ENCODE peak calls at places on chromosomes 7 and 10, in six cellular contexts. B, A, M, T, G and Q are unnamed samples.

GRCh38 chr10:105774351-105774750 is 1133.3 kb downstream of the SORCS3 start:
- DNase-seq in M (no peak), B (no peak), G (no peak), T (no peak), A (no peak), Q (no peak)

GRCh38 chr7:76069238-76069638 is 21.3 kb downstream of the MDH2 start:
- DNase-seq in M (peak; percentile 94), B (no peak), A (peak; percentile 42), G (peak; percentile 65), T (no peak), Q (peak; percentile 81)

GRCh38 chr10:49751216-49751615 is 10.9 kb downstream of the OGDHL start:
- DNase-seq in B (no peak), G (no peak), A (no peak), T (no peak), M (no peak), Q (no peak)

GRCh38 chr7:3575753-3576531 is 274.9 kb downstream of the SDK1 start:
- DNase-seq in G (no peak), B (no peak), M (no peak), A (no peak), T (peak; percentile 25), Q (no peak)

GRCh38 chr7:47514818-47515217 is 67.1 kb downstream of the TNS3 start:
- DNase-seq in M (no peak), B (no peak), A (no peak), G (no peak), T (no peak), Q (peak; percentile 30)

GRCh38 chr7:74284781-74285259 is 4.4 kb upstream of the CLIP2 start:
- DNase-seq in G (no peak), A (no peak), B (peak; percentile 80), M (peak; percentile 86), T (no peak), Q (peak; percentile 53)

GRCh38 chr7:26329520-26330269 is 38.0 kb downstream of the SNX10 start:
- DNase-seq in G (no peak), M (no peak), A (no peak), B (no peak), T (no peak), Q (peak; percentile 97)

GRCh38 chr7:17832242-17832641 is 108.1 kb downstream of the SNX13 start:
- DNase-seq in T (no peak), B (no peak), M (no peak), A (no peak), G (no peak), Q (no peak)

GRCh38 chr10:113221756-113222168 is 271.7 kb downstream of the TCF7L2 start:
- DNase-seq in A (no peak), B (no peak), G (peak; percentile 56), M (peak; percentile 18), T (no peak), Q (no peak)

GRCh38 chr7:99631311-99632109 is 14.8 kb downstream of the ZSCAN25 start:
- DNase-seq in T (peak; percentile 64), M (peak; percentile 56), G (no peak), B (no peak), A (peak; percentile 43), Q (peak; percentile 53)

GRCh38 chr10:121999301-121999700 is 10.3 kb downstream of the TACC2 start:
- DNase-seq in T (no peak), G (no peak), M (no peak), A (no peak), B (no peak), Q (no peak)

GRCh38 chr7:48087349-48087748 is 1.7 kb upstream of the UPP1 start:
- DNase-seq in T (no peak), G (no peak), B (peak; percentile 41), M (no peak), A (no peak), Q (peak; percentile 65)

GRCh38 chr10:102661614-102662133 is 17.4 kb downstream of the TRIM8 start:
- DNase-seq in M (no peak), T (no peak), G (no peak), B (no peak), A (no peak), Q (no peak)

GRCh38 chr10:109277456-109277855 is 645.9 kb downstream of the XPNPEP1 start:
- DNase-seq in T (no peak), M (no peak), G (no peak), A (no peak), B (no peak), Q (no peak)

GRCh38 chr10:101014230-101014884 is 14.7 kb downstream of the LZTS2 start:
- DNase-seq in A (peak; percentile 65), B (no peak), G (no peak), M (peak; percentile 71), T (no peak), Q (peak; percentile 73)

GRCh38 chr7:8379264-8379663 is 54.1 kb upstream of the NXPH1 start:
- DNase-seq in B (no peak), G (no peak), M (no peak), A (no peak), T (no peak), Q (no peak)

GRCh38 chr7:24963218-24963617 is 16.8 kb downstream of the OSBPL3 start:
- DNase-seq in M (no peak), T (no peak), G (no peak), A (no peak), B (peak; percentile 88), Q (peak; percentile 88)

GRCh38 chr7:55964261-55964801 is at the start of gene NIPSNAP2:
- DNase-seq in M (peak; percentile 55), A (peak; percentile 94), T (no peak), G (peak; percentile 15), B (no peak), Q (peak; percentile 81)

GRCh38 chr7:156722427-156722826 is 81.9 kb downstream of the RNF32 start:
- DNase-seq in B (no peak), A (no peak), M (no peak), T (no peak), G (no peak), Q (no peak)

GRCh38 chr7:22129166-22129565 is 183.5 kb upstream of the CDCA7L start:
- DNase-seq in B (no peak), M (no peak), A (no peak), G (no peak), T (no peak), Q (no peak)

DNA sequence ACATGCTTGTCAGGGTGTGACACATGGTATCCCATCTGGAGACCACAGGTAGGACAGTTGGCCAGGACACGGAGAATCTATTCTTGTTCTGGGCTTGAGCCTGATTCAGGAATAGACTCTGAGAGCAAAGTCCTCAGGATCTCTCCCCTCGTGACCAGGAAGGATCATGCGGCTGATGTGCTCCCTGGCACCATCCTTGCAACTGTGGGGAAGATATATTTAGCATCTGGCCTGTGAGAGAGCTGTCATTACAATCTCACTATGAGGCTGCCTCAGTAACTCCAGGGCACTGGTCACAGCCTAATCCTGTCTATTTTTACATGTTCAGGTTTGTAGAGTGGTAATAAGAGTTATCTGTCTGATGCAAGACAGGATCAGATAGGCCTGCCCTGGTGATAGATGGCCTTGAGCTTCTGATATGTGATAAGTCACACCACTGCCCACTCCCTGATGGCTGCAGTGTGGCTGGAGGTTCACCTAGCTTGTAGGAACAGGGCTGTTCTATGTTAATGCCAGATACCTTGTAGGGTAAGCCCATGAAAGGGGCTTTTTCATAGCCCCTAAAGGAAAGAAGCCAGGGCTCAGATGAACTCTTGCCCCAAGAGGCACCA is 50.7 kb downstream of the PPP1R3C start:
- DNase-seq in T (no peak), G (no peak), M (no peak), A (no peak), B (no peak), Q (no peak)
- TF ChIP-seq POLR2A in T (no peak), G (no peak), M (no peak), A (no peak), B (no peak), Q (no peak)

GRCh38 chr10:34547283-34547682 is 267.8 kb downstream of the PARD3 start:
- DNase-seq in G (no peak), B (no peak), T (no peak), M (no peak), A (no peak), Q (no peak)

GRCh38 chr10:34549001-34549400 is 266.1 kb downstream of the PARD3 start:
- DNase-seq in T (no peak), A (no peak), B (no peak), M (no peak), G (no peak), Q (no peak)

GRCh38 chr10:34549953-34550352 is 265.1 kb downstream of the PARD3 start:
- DNase-seq in G (no peak), A (no peak), T (no peak), M (no peak), B (no peak), Q (no peak)

GRCh38 chr10:34547695-34548094 is 267.4 kb downstream of the PARD3 start:
- DNase-seq in A (no peak), M (no peak), B (no peak), G (no peak), T (no peak), Q (no peak)

GRCh38 chr10:34548466-34548865 is 266.6 kb downstream of the PARD3 start:
- DNase-seq in T (no peak), G (no peak), A (no peak), M (no peak), B (no peak), Q (no peak)
- TF ChIP-seq MAX in T (no peak), G (no peak), A (no peak), M (no peak), B (no peak), Q (no peak)

DNA sequence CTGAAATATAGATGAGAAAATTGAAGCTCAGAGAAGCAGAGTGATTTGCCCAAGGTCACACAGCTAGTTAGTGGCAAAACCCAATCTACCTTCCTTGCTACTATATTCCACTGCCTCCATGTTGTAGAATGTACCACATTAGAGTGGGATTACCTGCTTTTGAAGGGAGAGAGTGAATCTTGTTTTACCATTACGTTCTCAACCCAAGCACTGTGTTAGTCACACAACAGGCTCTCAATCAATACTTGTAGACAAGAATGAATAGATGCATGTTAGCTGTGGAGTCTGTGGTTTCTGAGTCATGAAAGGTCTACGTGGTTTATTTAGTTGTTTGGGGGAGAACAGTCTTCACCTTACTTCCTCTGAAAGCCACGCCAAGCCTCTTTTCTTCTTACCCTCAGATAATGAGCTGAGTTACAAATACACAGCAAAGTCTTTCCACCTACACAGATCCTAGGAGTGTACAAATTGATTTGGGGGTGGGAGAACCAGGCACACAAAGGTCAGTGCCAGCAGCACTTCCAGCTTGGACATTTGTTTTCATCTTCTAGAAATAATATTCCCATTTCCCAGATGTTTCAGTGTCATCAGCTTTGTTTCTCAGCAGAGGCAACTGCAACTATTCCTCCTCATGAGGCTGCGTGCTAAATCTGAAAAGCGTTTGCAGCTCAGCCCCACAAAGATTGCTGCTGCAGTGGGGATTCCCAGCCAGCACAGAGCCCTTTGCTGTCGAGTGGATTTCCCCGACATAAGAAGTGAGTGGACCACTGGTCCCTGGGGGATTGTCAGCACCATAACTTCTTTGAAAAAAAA is 71.5 kb upstream of the ADO start:
- DNase-seq in M (no peak), T (no peak), G (peak; percentile 71), A (no peak), B (peak; percentile 94), Q (peak; percentile 85)
- TF ChIP-seq POLR2A in M (no peak), T (no peak), G (no peak), A (no peak), B (no peak), Q (no peak)

DNA sequence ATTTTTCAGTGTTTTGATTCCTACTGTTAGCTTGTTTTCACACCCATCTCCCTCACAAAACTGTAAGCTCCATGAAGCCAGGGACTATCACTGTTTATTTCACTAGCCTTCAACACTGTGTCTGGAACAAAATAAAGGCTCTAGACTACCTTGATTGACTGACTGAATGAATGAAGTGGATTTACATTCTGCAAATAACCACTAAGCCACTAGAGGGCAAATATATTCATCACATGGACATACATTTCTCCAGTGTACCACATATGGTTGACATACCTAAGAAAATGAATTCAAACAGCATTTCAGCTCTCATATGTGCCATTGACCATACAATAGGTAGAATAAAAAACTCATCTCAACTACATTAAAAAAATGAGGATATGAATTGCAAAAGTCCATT is 185.9 kb downstream of the RAB11FIP2 start:
- DNase-seq in B (no peak), A (peak; percentile 22), G (peak; percentile 44), M (peak; percentile 39), T (peak; percentile 15), Q (peak; percentile 42)
- TF ChIP-seq MAX in B (no peak), A (no peak), G (no peak), M (no peak), T (no peak), Q (no peak)